ENCODE peak calls at places on chromosome 12, in nine cellular contexts. One of them, this sample, is unnamed.

GRCh38 chr12:104957388-104958008 is 592 bp downstream of the SLC41A2 start:
- DNase-seq in A549: peak
- DNase-seq in thyroid gland: no peak
- DNase-seq in right lobe of liver: no peak
- DNase-seq in suprapubic skin: no peak
- DNase-seq in HCT116: no peak
- DNase-seq in IMR-90: no peak
- DNase-seq in tibial nerve: no peak
- DNase-seq in GM12891: peak
- DNase-seq in this sample: no peak

GRCh38 chr12:1939745-1940607 is 21.5 kb upstream of the CACNA2D4 start:
- DNase-seq in A549: peak
- DNase-seq in IMR-90: peak
- DNase-seq in tibial nerve: peak
- DNase-seq in right lobe of liver: peak
- DNase-seq in thyroid gland: peak
- DNase-seq in suprapubic skin: peak
- DNase-seq in GM12891: peak
- DNase-seq in HCT116: peak
- DNase-seq in this sample: peak

GRCh38 chr12:62481843-62482540 is 15.4 kb downstream of the MON2 start:
- DNase-seq in tibial nerve: no peak
- DNase-seq in right lobe of liver: no peak
- DNase-seq in HCT116: no peak
- DNase-seq in thyroid gland: peak
- DNase-seq in suprapubic skin: no peak
- DNase-seq in A549: no peak
- DNase-seq in GM12891: no peak
- DNase-seq in IMR-90: no peak
- DNase-seq in this sample: no peak

GRCh38 chr12:88868062-88868461 is 287.8 kb upstream of the KITLG start:
- DNase-seq in thyroid gland: no peak
- DNase-seq in GM12891: no peak
- DNase-seq in IMR-90: peak
- DNase-seq in suprapubic skin: no peak
- DNase-seq in right lobe of liver: no peak
- DNase-seq in tibial nerve: no peak
- DNase-seq in A549: no peak
- DNase-seq in HCT116: no peak
- DNase-seq in this sample: no peak

GRCh38 chr12:26867084-26867483 is 34.1 kb upstream of the ITPR2 start:
- DNase-seq in right lobe of liver: no peak
- DNase-seq in GM12891: no peak
- DNase-seq in A549: no peak
- DNase-seq in suprapubic skin: no peak
- DNase-seq in tibial nerve: no peak
- DNase-seq in HCT116: no peak
- DNase-seq in thyroid gland: no peak
- DNase-seq in IMR-90: no peak
- DNase-seq in this sample: no peak

GRCh38 chr12:48003226-48004038 is 844 bp downstream of the COL2A1 start:
- DNase-seq in HCT116: no peak
- DNase-seq in A549: peak
- DNase-seq in tibial nerve: no peak
- DNase-seq in GM12891: no peak
- DNase-seq in suprapubic skin: no peak
- DNase-seq in IMR-90: no peak
- DNase-seq in thyroid gland: no peak
- DNase-seq in right lobe of liver: no peak
- DNase-seq in this sample: no peak

GRCh38 chr12:68373836-68374314 is 41.7 kb upstream of the MDM1 start:
- DNase-seq in GM12891: no peak
- DNase-seq in A549: no peak
- DNase-seq in tibial nerve: no peak
- DNase-seq in suprapubic skin: no peak
- DNase-seq in right lobe of liver: no peak
- DNase-seq in HCT116: no peak
- DNase-seq in IMR-90: no peak
- DNase-seq in thyroid gland: no peak
- DNase-seq in this sample: no peak

GRCh38 chr12:31031951-31032335 is 41.7 kb upstream of the DDX11 start:
- DNase-seq in suprapubic skin: no peak
- DNase-seq in thyroid gland: peak
- DNase-seq in tibial nerve: no peak
- DNase-seq in HCT116: no peak
- DNase-seq in A549: no peak
- DNase-seq in GM12891: no peak
- DNase-seq in IMR-90: no peak
- DNase-seq in right lobe of liver: no peak
- DNase-seq in this sample: no peak

GRCh38 chr12:2256453-2256852 is 203.7 kb downstream of the CACNA1C start:
- DNase-seq in tibial nerve: no peak
- DNase-seq in GM12891: no peak
- DNase-seq in A549: no peak
- DNase-seq in HCT116: no peak
- DNase-seq in suprapubic skin: no peak
- DNase-seq in right lobe of liver: no peak
- DNase-seq in IMR-90: peak
- DNase-seq in thyroid gland: no peak
- DNase-seq in this sample: no peak

GRCh38 chr12:44372259-44372658 is 503.9 kb downstream of the NELL2 start:
- DNase-seq in A549: no peak
- DNase-seq in suprapubic skin: no peak
- DNase-seq in right lobe of liver: no peak
- DNase-seq in thyroid gland: no peak
- DNase-seq in HCT116: no peak
- DNase-seq in GM12891: no peak
- DNase-seq in tibial nerve: no peak
- DNase-seq in IMR-90: peak
- DNase-seq in this sample: no peak

GRCh38 chr12:26017484-26018211 is 59.2 kb downstream of the RASSF8 start:
- DNase-seq in suprapubic skin: no peak
- DNase-seq in IMR-90: peak
- DNase-seq in right lobe of liver: no peak
- DNase-seq in tibial nerve: no peak
- DNase-seq in thyroid gland: peak
- DNase-seq in A549: peak
- DNase-seq in GM12891: no peak
- DNase-seq in HCT116: peak
- DNase-seq in this sample: peak

GRCh38 chr12:114407566-114408411 is 1.8 kb upstream of the TBX5 start:
- DNase-seq in IMR-90: peak
- DNase-seq in tibial nerve: no peak
- DNase-seq in HCT116: no peak
- DNase-seq in thyroid gland: no peak
- DNase-seq in right lobe of liver: no peak
- DNase-seq in A549: no peak
- DNase-seq in suprapubic skin: no peak
- DNase-seq in GM12891: no peak
- DNase-seq in this sample: no peak

GRCh38 chr12:123063535-123063934 is 83.1 kb downstream of the ARL6IP4 start:
- DNase-seq in IMR-90: peak
- DNase-seq in thyroid gland: no peak
- DNase-seq in GM12891: no peak
- DNase-seq in A549: peak
- DNase-seq in right lobe of liver: no peak
- DNase-seq in tibial nerve: no peak
- DNase-seq in suprapubic skin: no peak
- DNase-seq in HCT116: no peak
- DNase-seq in this sample: no peak

GRCh38 chr12:123263196-123263817 is 8.3 kb downstream of the CDK2AP1 start:
- DNase-seq in GM12891: no peak
- DNase-seq in right lobe of liver: no peak
- DNase-seq in suprapubic skin: no peak
- DNase-seq in A549: no peak
- DNase-seq in thyroid gland: no peak
- DNase-seq in tibial nerve: no peak
- DNase-seq in HCT116: no peak
- DNase-seq in IMR-90: no peak
- DNase-seq in this sample: no peak

GRCh38 chr12:5094550-5094949 is 50.9 kb downstream of the KCNA5 start:
- DNase-seq in HCT116: no peak
- DNase-seq in right lobe of liver: no peak
- DNase-seq in tibial nerve: no peak
- DNase-seq in GM12891: no peak
- DNase-seq in IMR-90: peak
- DNase-seq in suprapubic skin: no peak
- DNase-seq in thyroid gland: no peak
- DNase-seq in A549: no peak
- DNase-seq in this sample: no peak

GRCh38 chr12:104555650-104556049 is 98.9 kb downstream of the CHST11 start:
- DNase-seq in tibial nerve: no peak
- DNase-seq in suprapubic skin: no peak
- DNase-seq in IMR-90: no peak
- DNase-seq in HCT116: no peak
- DNase-seq in right lobe of liver: no peak
- DNase-seq in GM12891: no peak
- DNase-seq in A549: no peak
- DNase-seq in thyroid gland: peak
- DNase-seq in this sample: no peak

GRCh38 chr12:70876952-70877351 is 43.6 kb downstream of the PTPRR start:
- DNase-seq in tibial nerve: no peak
- DNase-seq in thyroid gland: no peak
- DNase-seq in GM12891: no peak
- DNase-seq in right lobe of liver: no peak
- DNase-seq in suprapubic skin: no peak
- DNase-seq in HCT116: no peak
- DNase-seq in IMR-90: peak
- DNase-seq in A549: no peak
- DNase-seq in this sample: no peak

GRCh38 chr12:40692617-40693502 is 621 bp downstream of the CNTN1 start:
- DNase-seq in IMR-90: no peak
- DNase-seq in A549: peak
- DNase-seq in suprapubic skin: peak
- DNase-seq in right lobe of liver: peak
- DNase-seq in tibial nerve: peak
- DNase-seq in HCT116: no peak
- DNase-seq in GM12891: no peak
- DNase-seq in thyroid gland: peak
- DNase-seq in this sample: peak

GRCh38 chr12:129069886-129070285 is 216.6 kb downstream of the GLT1D1 start:
- DNase-seq in A549: no peak
- DNase-seq in thyroid gland: no peak
- DNase-seq in GM12891: no peak
- DNase-seq in IMR-90: no peak
- DNase-seq in tibial nerve: no peak
- DNase-seq in HCT116: no peak
- DNase-seq in right lobe of liver: no peak
- DNase-seq in suprapubic skin: no peak
- DNase-seq in this sample: no peak

GRCh38 chr12:90065301-90065801 is 356.7 kb upstream of the ATP2B1 start:
- DNase-seq in IMR-90: no peak
- DNase-seq in suprapubic skin: no peak
- DNase-seq in tibial nerve: no peak
- DNase-seq in right lobe of liver: no peak
- DNase-seq in HCT116: no peak
- DNase-seq in A549: no peak
- DNase-seq in thyroid gland: no peak
- DNase-seq in GM12891: no peak
- DNase-seq in this sample: no peak

DNA sequence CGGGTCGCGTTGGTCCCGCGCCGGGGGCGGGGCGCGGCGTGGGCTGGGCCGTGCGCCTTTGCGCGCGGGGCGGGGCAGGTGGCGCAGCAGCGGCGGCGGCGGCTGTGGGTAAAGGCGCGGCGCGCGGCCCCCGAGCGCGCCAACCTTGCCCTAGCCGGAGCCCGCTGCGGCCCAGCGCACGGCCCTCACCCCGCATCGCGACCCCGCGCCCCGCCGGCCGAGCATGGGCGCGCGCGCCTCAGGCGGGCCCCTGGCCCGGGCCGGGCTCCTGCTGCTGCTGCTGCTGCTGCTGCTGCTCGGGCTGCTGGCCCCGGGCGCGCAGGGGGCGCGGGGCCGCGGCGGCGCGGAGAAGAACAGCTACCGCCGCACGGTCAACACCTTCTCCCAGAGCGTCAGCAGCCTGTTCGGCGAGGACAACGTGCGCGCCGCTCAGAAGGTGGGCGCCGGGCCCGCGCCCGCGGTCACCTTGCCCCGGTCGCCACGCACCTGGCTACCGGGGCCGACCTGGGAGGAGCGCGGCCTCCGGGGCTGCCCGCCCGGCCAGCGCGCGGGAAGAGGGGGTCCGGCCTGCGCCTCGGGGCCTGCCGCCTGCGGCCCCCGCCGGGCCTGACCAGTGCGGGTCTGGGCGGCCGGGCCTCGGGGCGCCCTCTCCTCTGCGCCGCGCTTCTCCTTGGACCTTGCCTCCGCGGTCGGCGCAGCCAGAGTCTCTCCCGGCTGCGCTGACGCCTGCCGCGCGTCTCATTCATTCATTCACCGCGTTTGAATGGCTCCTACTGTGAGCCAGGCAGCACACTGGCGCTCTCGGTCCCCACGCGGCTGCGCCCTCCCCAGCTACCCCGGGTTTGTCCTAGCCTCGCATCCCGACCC is at the start of gene BRI3BP:
- DNase-seq in right lobe of liver: peak
- DNase-seq in suprapubic skin: no peak
- DNase-seq in IMR-90: peak
- DNase-seq in A549: peak
- DNase-seq in tibial nerve: no peak
- DNase-seq in GM12891: no peak
- DNase-seq in thyroid gland: peak
- DNase-seq in HCT116: no peak
- DNase-seq in this sample: peak
- TF ChIP-seq POLR2A in right lobe of liver: peak
- TF ChIP-seq POLR2A in suprapubic skin: no peak
- TF ChIP-seq POLR2A in IMR-90: no peak
- TF ChIP-seq POLR2A in A549: peak
- TF ChIP-seq POLR2A in tibial nerve: peak
- TF ChIP-seq POLR2A in GM12891: no peak
- TF ChIP-seq POLR2A in thyroid gland: no peak
- TF ChIP-seq POLR2A in HCT116: peak
- TF ChIP-seq POLR2A in this sample: no peak

GRCh38 chr12:29148958-29149690 is at the start of gene FAR2:
- DNase-seq in HCT116: no peak
- DNase-seq in suprapubic skin: peak
- DNase-seq in IMR-90: no peak
- DNase-seq in thyroid gland: no peak
- DNase-seq in tibial nerve: no peak
- DNase-seq in right lobe of liver: peak
- DNase-seq in GM12891: peak
- DNase-seq in A549: peak
- DNase-seq in this sample: peak
- TF ChIP-seq POLR2A in HCT116: peak
- TF ChIP-seq POLR2A in suprapubic skin: peak
- TF ChIP-seq POLR2A in IMR-90: no peak
- TF ChIP-seq POLR2A in thyroid gland: no peak
- TF ChIP-seq POLR2A in tibial nerve: no peak
- TF ChIP-seq POLR2A in right lobe of liver: no peak
- TF ChIP-seq POLR2A in GM12891: no peak
- TF ChIP-seq POLR2A in A549: no peak
- TF ChIP-seq POLR2A in this sample: no peak

GRCh38 chr12:108693186-108693585 is 38.1 kb downstream of the CORO1C start:
- DNase-seq in thyroid gland: no peak
- DNase-seq in GM12891: no peak
- DNase-seq in HCT116: no peak
- DNase-seq in A549: no peak
- DNase-seq in right lobe of liver: no peak
- DNase-seq in tibial nerve: no peak
- DNase-seq in suprapubic skin: no peak
- DNase-seq in IMR-90: no peak
- DNase-seq in this sample: no peak
- TF ChIP-seq POLR2A in thyroid gland: no peak
- TF ChIP-seq POLR2A in GM12891: no peak
- TF ChIP-seq POLR2A in HCT116: no peak
- TF ChIP-seq POLR2A in A549: no peak
- TF ChIP-seq POLR2A in right lobe of liver: no peak
- TF ChIP-seq POLR2A in tibial nerve: no peak
- TF ChIP-seq POLR2A in suprapubic skin: no peak
- TF ChIP-seq POLR2A in IMR-90: no peak
- TF ChIP-seq POLR2A in this sample: no peak

GRCh38 chr12:67322580-67322979 is 53.4 kb downstream of the CAND1 start:
- DNase-seq in GM12891: no peak
- DNase-seq in thyroid gland: no peak
- DNase-seq in IMR-90: no peak
- DNase-seq in HCT116: no peak
- DNase-seq in suprapubic skin: no peak
- DNase-seq in tibial nerve: no peak
- DNase-seq in A549: no peak
- DNase-seq in right lobe of liver: no peak
- DNase-seq in this sample: no peak
- TF ChIP-seq POLR2A in GM12891: no peak
- TF ChIP-seq POLR2A in thyroid gland: no peak
- TF ChIP-seq POLR2A in IMR-90: no peak
- TF ChIP-seq POLR2A in HCT116: no peak
- TF ChIP-seq POLR2A in suprapubic skin: no peak
- TF ChIP-seq POLR2A in tibial nerve: no peak
- TF ChIP-seq POLR2A in A549: no peak
- TF ChIP-seq POLR2A in right lobe of liver: no peak
- TF ChIP-seq POLR2A in this sample: no peak

This sample was measured in body of pancreas.